ENCODE peak calls at places on chromosomes 7 and 10, in six cellular contexts. P is psoas muscle; X is GM12864; E is central memory CD4-positive, alpha-beta T cell; T is fibroblast of villous mesenchyme; S is posterior cingulate gyrus. J is an unnamed sample.

GRCh38 chr10:29862926-29863614 is 196.3 kb downstream of the JCAD start:
- DNase-seq in P (no peak), X (no peak), E (no peak), T (peak; percentile 32), S (no peak), J (no peak)

GRCh38 chr10:78724846-78725245 is 343.9 kb upstream of the ZMIZ1 start:
- DNase-seq in P (no peak), X (no peak), E (no peak), T (no peak), S (no peak), J (no peak)

GRCh38 chr7:102152672-102153585 is 133.7 kb upstream of the SH2B2 start:
- DNase-seq in P (no peak), X (no peak), E (no peak), T (peak; percentile 81), S (no peak), J (no peak)

GRCh38 chr10:129057856-129058663 is 409.0 kb upstream of the MGMT start:
- DNase-seq in P (peak; percentile 27), X (peak; percentile 26), E (peak; percentile 54), T (no peak), S (no peak), J (no peak)

GRCh38 chr10:44725404-44725803 is 185.7 kb upstream of the TMEM72 start:
- DNase-seq in P (no peak), X (no peak), E (no peak), T (no peak), S (no peak), J (no peak)

GRCh38 chr7:76065016-76065612 is 17.2 kb downstream of the MDH2 start:
- DNase-seq in P (no peak), X (no peak), E (no peak), T (no peak), S (no peak), J (no peak)

GRCh38 chr7:44196450-44196872 is 4.3 kb upstream of the YKT6 start:
- DNase-seq in P (no peak), X (no peak), E (no peak), T (peak; percentile 62), S (peak; percentile 33), J (peak; percentile 38)

GRCh38 chr10:17031656-17032630 is 97.7 kb downstream of the CUBN start:
- DNase-seq in P (no peak), X (no peak), E (no peak), T (no peak), S (no peak), J (no peak)

GRCh38 chr10:27542812-27543211 is 38.7 kb downstream of the RAB18 start:
- DNase-seq in P (no peak), X (no peak), E (no peak), T (peak; percentile 66), S (no peak), J (no peak)

GRCh38 chr7:139075871-139076686 is 33.4 kb downstream of the ZC3HAV1 start:
- DNase-seq in P (no peak), X (no peak), E (no peak), T (no peak), S (no peak), J (no peak)

GRCh38 chr10:70557086-70557845 is 45.3 kb downstream of the PRF1 start:
- DNase-seq in P (no peak), X (no peak), E (no peak), T (no peak), S (no peak), J (no peak)